ENCODE peak calls at places on chromosomes 2 and 18, in four cellular contexts. B is ecto neural progenitor cell, X is left cardiac atrium, O is H7. A is an unnamed sample.

GRCh38 chr2:86193901-86194567 is 1.2 kb downstream of the IMMT start:
- DNase-seq in B (no peak), X (no peak), O (no peak), A (peak)

GRCh38 chr2:199716807-199717586 is 134.0 kb downstream of the FTCDNL1 start:
- DNase-seq in B (no peak), X (no peak), O (no peak), A (no peak)

GRCh38 chr2:40317756-40318155 is 134.1 kb downstream of the SLC8A1 start:
- DNase-seq in B (no peak), X (no peak), O (no peak), A (no peak)

GRCh38 chr2:177501186-177501585 is 108.6 kb downstream of the AGPS start:
- DNase-seq in B (no peak), X (no peak), O (no peak), A (no peak)

GRCh38 chr2:188114014-188114413 is 177.7 kb upstream of the GULP1 start:
- DNase-seq in B (no peak), X (no peak), O (no peak), A (no peak)

GRCh38 chr18:50240083-50240563 is 26.2 kb downstream of the CFAP53 start:
- DNase-seq in B (no peak), X (no peak), O (no peak), A (no peak)

GRCh38 chr2:196431957-196432356 is 207.6 kb upstream of the CCDC150 start:
- DNase-seq in B (peak), X (no peak), O (peak), A (peak)

GRCh38 chr2:216596234-216596985 is 36.8 kb upstream of the IGFBP2 start:
- DNase-seq in B (no peak), X (no peak), O (no peak), A (peak)

GRCh38 chr2:45259547-45260160 is 250.4 kb upstream of the SIX2 start:
- DNase-seq in B (peak), X (no peak), O (no peak), A (no peak)

GRCh38 chr2:104872866-104873688 is 19.2 kb downstream of the POU3F3 start:
- DNase-seq in B (peak), X (peak), O (peak), A (peak)

GRCh38 chr18:10213526-10213925 is 240.9 kb upstream of the APCDD1 start:
- DNase-seq in B (no peak), X (no peak), O (no peak), A (no peak)

GRCh38 chr2:108575132-108575966 is 41.1 kb downstream of the LIMS1 start:
- DNase-seq in B (no peak), X (no peak), O (no peak), A (no peak)

GRCh38 chr18:7452331-7452730 is 114.8 kb upstream of the PTPRM start:
- DNase-seq in B (peak), X (peak), O (peak), A (peak)

GRCh38 chr2:42110287-42110973 is 58.7 kb upstream of the EML4 start:
- DNase-seq in B (no peak), X (no peak), O (no peak), A (no peak)

GRCh38 chr2:237692601-237693079 is 65.3 kb downstream of the LRRFIP1 start:
- DNase-seq in B (no peak), X (peak), O (peak), A (peak)

GRCh38 chr2:24492283-24493272 is 1.5 kb downstream of the NCOA1 start:
- DNase-seq in B (peak), X (no peak), O (no peak), A (no peak)

GRCh38 chr2:44836174-44836573 is 105.3 kb upstream of the SIX3 start:
- DNase-seq in B (no peak), X (no peak), O (no peak), A (no peak)

GRCh38 chr18:41829648-41830516 is 125.2 kb upstream of the PIK3C3 start:
- DNase-seq in B (no peak), X (no peak), O (no peak), A (no peak)

GRCh38 chr2:201806442-201806841 is at the start of gene CDK15:
- DNase-seq in B (no peak), X (no peak), O (no peak), A (peak)

GRCh38 chr2:109081374-109081773 is 47.6 kb upstream of the SH3RF3 start:
- DNase-seq in B (no peak), X (no peak), O (peak), A (no peak)

GRCh38 chr2:111667542-111668273 is 216.3 kb downstream of the ANAPC1 start:
- DNase-seq in B (peak), X (peak), O (no peak), A (peak)

GRCh38 chr2:172462393-172463381 is 35.3 kb downstream of the ITGA6 start:
- DNase-seq in B (no peak), X (no peak), O (no peak), A (peak)

GRCh38 chr2:181466661-181467576 is 9.7 kb downstream of the ITGA4 start:
- DNase-seq in B (peak), X (peak), O (peak), A (peak)

GRCh38 chr2:192267484-192267883 is 72.8 kb upstream of the TMEFF2 start:
- DNase-seq in B (no peak), X (no peak), O (no peak), A (no peak)

GRCh38 chr2:127591221-127591923 is 54.6 kb upstream of the GPR17 start:
- DNase-seq in B (peak), X (peak), O (peak), A (peak)

GRCh38 chr2:140929866-140930265 is 1201.0 kb downstream of the LRP1B start:
- DNase-seq in B (no peak), X (no peak), O (no peak), A (peak)

GRCh38 chr2:216635701-216636541 is 2.7 kb downstream of the IGFBP2 start:
- DNase-seq in B (peak), X (no peak), O (peak), A (no peak)

GRCh38 chr2:209726311-209726710 is 45.3 kb upstream of the UNC80 start:
- DNase-seq in B (no peak), X (no peak), O (no peak), A (no peak)

GRCh38 chr2:65057391-65058052 is 1.3 kb downstream of the CEP68 start:
- DNase-seq in B (no peak), X (no peak), O (peak), A (no peak)

GRCh38 chr2:217902281-217903141 is 100.3 kb downstream of the TNS1 start:
- DNase-seq in B (no peak), X (peak), O (no peak), A (no peak)

GRCh38 chr2:119545076-119545475 is 827 bp downstream of the CFAP221 start:
- DNase-seq in B (no peak), X (no peak), O (no peak), A (no peak)

GRCh38 chr2:85318222-85319182 is 9.3 kb downstream of the TGOLN2 start:
- DNase-seq in B (no peak), X (no peak), O (no peak), A (no peak)

GRCh38 chr2:209473930-209474419 is 50.1 kb downstream of the MAP2 start:
- DNase-seq in B (no peak), X (no peak), O (no peak), A (no peak)

GRCh38 chr18:50986360-50987087 is 18.7 kb downstream of the ELAC1 start:
- DNase-seq in B (no peak), X (no peak), O (no peak), A (no peak)

GRCh38 chr18:10065296-10065695 is 151.5 kb downstream of the VAPA start:
- DNase-seq in B (no peak), X (no peak), O (no peak), A (no peak)

GRCh38 chr2:4047961-4048891 is 344.9 kb downstream of the DCDC2C start:
- DNase-seq in B (no peak), X (no peak), O (no peak), A (no peak)

GRCh38 chr18:62389761-62390481 is 64.8 kb downstream of the TNFRSF11A start:
- DNase-seq in B (no peak), X (no peak), O (no peak), A (no peak)

GRCh38 chr18:5132987-5133386 is 64.1 kb downstream of the AKAIN1 start:
- DNase-seq in B (no peak), X (no peak), O (no peak), A (no peak)

A was measured in SK-MEL-5.